ENCODE peak calls at places on chromosomes 4 and X, in nine cellular contexts. C is psoas muscle; L is ovary; K is spleen; E is CD8-positive, alpha-beta memory T cell; G is neural progenitor cell; S is aorta; U is NT2/D1; V is breast epithelium. A is an unnamed sample.
A peak's percentile ranks its signal among the peaks of the same experiment; 100 is the strongest.

GRCh38 chr4:82500830-82501229 is 61.0 kb downstream of the TMEM150C start:
- DNase-seq in C (no peak), L (no peak), K (no peak), E (no peak), G (peak; percentile 26), S (no peak), U (peak; percentile 16), V (no peak), A (no peak)

GRCh38 chr4:102315532-102315931 is 29.8 kb downstream of the SLC39A8 start:
- DNase-seq in C (no peak), L (no peak), K (no peak), E (no peak), G (no peak), S (no peak), U (no peak), V (no peak), A (no peak)

GRCh38 chr4:8147231-8147970 is 11.2 kb downstream of the ABLIM2 start:
- DNase-seq in C (no peak), L (no peak), K (peak; percentile 76), E (no peak), G (no peak), S (no peak), U (no peak), V (no peak), A (no peak)

GRCh38 chr4:89836897-89837384 is at the start of gene SNCA:
- DNase-seq in C (peak; percentile 60), L (peak; percentile 80), K (peak; percentile 82), E (no peak), G (peak; percentile 88), S (peak; percentile 73), U (peak; percentile 38), V (peak; percentile 28), A (peak; percentile 57)

GRCh38 chrX:139563251-139563650 is 32.7 kb downstream of the F9 start:
- DNase-seq in C (no peak), L (no peak), K (no peak), E (no peak), G (no peak), S (no peak), U (no peak), V (no peak), A (no peak)

GRCh38 chr4:7458477-7458876 is 23.7 kb upstream of the PSAPL1 start:
- DNase-seq in C (no peak), L (no peak), K (no peak), E (no peak), G (no peak), S (no peak), U (no peak), V (no peak), A (no peak)

GRCh38 chrX:116198810-116199209 is 28.3 kb downstream of the AGTR2 start:
- DNase-seq in C (no peak), L (no peak), K (no peak), E (no peak), G (peak; percentile 5), S (no peak), U (no peak), V (no peak), A (no peak)

GRCh38 chrX:319579-320125 is 1.1 kb upstream of the GTPBP6 start:
- DNase-seq in C (peak; percentile 69), L (peak; percentile 55), K (peak; percentile 93), E (peak; percentile 57), G (peak; percentile 35), S (peak; percentile 70), U (no peak), V (no peak), A (peak; percentile 24)

GRCh38 chr4:67103001-67103737 is 442.1 kb downstream of the CENPC start:
- DNase-seq in C (no peak), L (no peak), K (no peak), E (no peak), G (peak; percentile 5), S (no peak), U (no peak), V (no peak), A (no peak)

GRCh38 chrX:73916931-73917657 is 354.1 kb downstream of the CHIC1 start:
- DNase-seq in C (no peak), L (no peak), K (no peak), E (no peak), G (peak; percentile 62), S (no peak), U (peak; percentile 67), V (no peak), A (no peak)

GRCh38 chrX:12685541-12685940 is 105.7 kb upstream of the PRPS2 start:
- DNase-seq in C (no peak), L (no peak), K (no peak), E (no peak), G (no peak), S (no peak), U (no peak), V (no peak), A (no peak)

GRCh38 chr4:88353324-88353723 is 25.3 kb upstream of the HERC6 start:
- DNase-seq in C (no peak), L (no peak), K (no peak), E (no peak), G (no peak), S (no peak), U (no peak), V (no peak), A (no peak)

GRCh38 chrX:46168254-46168653 is 377.0 kb downstream of the ZNF674 start:
- DNase-seq in C (no peak), L (no peak), K (no peak), E (no peak), G (no peak), S (peak; percentile 55), U (no peak), V (no peak), A (no peak)

GRCh38 chr4:99074816-99075215 is 13.8 kb downstream of the ADH5 start:
- DNase-seq in C (no peak), L (no peak), K (no peak), E (no peak), G (no peak), S (no peak), U (no peak), V (no peak), A (no peak)
- H3K36me3 ChIP-seq in C (peaks cover 100% of the 10 kb centered on the region), L (no peaks in the 10 kb centered on the region), K (peaks cover 56% of the 10 kb centered on the region), E (peaks cover 45% of the 10 kb centered on the region), G (peaks cover 57% of the 10 kb centered on the region), S (peaks cover 7% of the 10 kb centered on the region), U (peaks cover 76% of the 10 kb centered on the region), V (no peaks in the 10 kb centered on the region), A (peaks cover 97% of the 10 kb centered on the region)

GRCh38 chrX:65516756-65517155 is 17.8 kb downstream of the LAS1L start:
- DNase-seq in C (no peak), L (no peak), K (no peak), E (no peak), G (no peak), S (no peak), U (no peak), V (no peak), A (no peak)
- H3K36me3 ChIP-seq in C (peaks cover 31% of the 10 kb centered on the region), L (no peaks in the 10 kb centered on the region), K (peaks cover 38% of the 10 kb centered on the region), E (peaks cover 16% of the 10 kb centered on the region), G (no peaks in the 10 kb centered on the region), S (no peaks in the 10 kb centered on the region), U (peaks cover 93% of the 10 kb centered on the region), V (no peaks in the 10 kb centered on the region), A (peaks cover 30% of the 10 kb centered on the region)

GRCh38 chr4:6107886-6108285 is 89.7 kb upstream of the C4orf50 start:
- DNase-seq in C (no peak), L (no peak), K (no peak), E (no peak), G (no peak), S (no peak), U (no peak), V (no peak), A (no peak)
- H3K36me3 ChIP-seq in C (no peaks in the 10 kb centered on the region), L (no peaks in the 10 kb centered on the region), K (no peaks in the 10 kb centered on the region), E (no peaks in the 10 kb centered on the region), G (no peaks in the 10 kb centered on the region), S (no peaks in the 10 kb centered on the region), U (no peaks in the 10 kb centered on the region), V (no peaks in the 10 kb centered on the region), A (no peaks in the 10 kb centered on the region)

DNA sequence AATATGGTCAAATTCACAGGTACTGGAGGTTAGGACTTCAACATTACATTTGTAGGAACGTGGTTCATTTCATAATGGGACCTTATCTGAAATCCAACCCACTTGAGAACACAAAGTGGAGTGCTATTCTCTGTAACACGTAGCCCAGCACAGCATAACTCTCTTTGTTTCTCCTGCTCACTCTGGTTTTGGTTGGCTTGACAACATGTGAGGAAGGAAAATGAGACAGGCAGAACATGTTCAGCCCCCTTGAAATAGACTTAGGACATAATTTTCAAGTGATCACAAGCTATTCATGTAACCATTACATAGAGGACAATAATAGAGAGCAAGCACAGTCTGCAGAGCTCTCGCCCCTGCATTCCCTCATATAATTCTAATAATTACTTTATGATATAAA is 115.1 kb upstream of the SMIM10 start:
- DNase-seq in C (no peak), L (no peak), K (no peak), E (no peak), G (no peak), S (no peak), U (no peak), V (no peak), A (no peak)
- H3K36me3 ChIP-seq in C (no peaks in the 10 kb centered on the region), L (no peaks in the 10 kb centered on the region), K (no peaks in the 10 kb centered on the region), E (no peaks in the 10 kb centered on the region), G (no peaks in the 10 kb centered on the region), S (no peaks in the 10 kb centered on the region), U (no peaks in the 10 kb centered on the region), V (no peaks in the 10 kb centered on the region), A (no peaks in the 10 kb centered on the region)

GRCh38 chrX:54926978-54927377 is 6.4 kb downstream of the TRO start:
- DNase-seq in C (no peak), L (no peak), K (no peak), E (no peak), G (no peak), S (no peak), U (no peak), V (no peak), A (no peak)

GRCh38 chrX:54931107-54931506 is 10.5 kb downstream of the TRO start:
- DNase-seq in C (no peak), L (no peak), K (no peak), E (no peak), G (no peak), S (no peak), U (no peak), V (no peak), A (no peak)

GRCh38 chrX:54928876-54929275 is 8.3 kb downstream of the TRO start:
- DNase-seq in C (no peak), L (no peak), K (no peak), E (no peak), G (no peak), S (no peak), U (no peak), V (no peak), A (no peak)

GRCh38 chrX:54933150-54933826 is 12.7 kb downstream of the TRO start:
- DNase-seq in C (no peak), L (no peak), K (no peak), E (no peak), G (no peak), S (no peak), U (no peak), V (no peak), A (no peak)

DNA sequence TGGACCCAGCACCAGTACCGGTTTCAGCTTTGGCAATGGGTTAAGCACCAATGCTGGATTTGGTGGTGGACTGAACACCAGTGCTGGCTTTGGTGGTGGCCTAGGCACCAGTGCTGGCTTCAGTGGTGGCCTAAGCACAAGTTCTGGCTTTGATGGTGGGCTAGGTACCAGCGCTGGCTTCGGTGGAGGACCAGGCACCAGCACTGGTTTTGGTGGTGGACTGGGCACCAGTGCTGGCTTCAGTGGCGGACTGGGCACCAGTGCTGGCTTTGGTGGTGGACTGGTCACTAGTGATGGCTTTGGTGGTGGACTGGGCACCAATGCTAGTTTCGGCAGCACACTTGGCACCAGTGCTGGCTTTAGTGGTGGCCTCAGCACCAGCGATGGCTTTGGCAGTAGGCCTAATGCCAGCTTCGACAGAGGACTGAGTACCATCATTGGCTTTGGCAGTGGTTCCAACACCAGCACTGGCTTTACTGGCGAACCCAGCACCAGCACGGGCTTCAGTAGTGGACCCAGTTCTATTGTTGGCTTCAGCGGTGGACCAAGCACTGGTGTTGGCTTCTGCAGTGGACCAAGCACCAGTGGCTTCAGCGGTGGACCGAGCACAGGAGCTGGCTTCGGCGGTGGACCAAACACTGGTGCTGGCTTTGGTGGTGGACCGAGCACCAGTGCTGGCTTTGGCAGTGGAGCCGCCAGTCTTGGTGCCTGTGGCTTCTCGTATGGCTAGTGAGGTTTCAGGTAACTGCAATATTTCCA is 9.8 kb downstream of the TRO start:
- DNase-seq in C (no peak), L (no peak), K (no peak), E (no peak), G (no peak), S (no peak), U (no peak), V (no peak), A (no peak)
- H3K36me3 ChIP-seq in C (peaks cover 27% of the 10 kb centered on the region), L (no peaks in the 10 kb centered on the region), K (no peaks in the 10 kb centered on the region), E (no peaks in the 10 kb centered on the region), G (no peaks in the 10 kb centered on the region), S (no peaks in the 10 kb centered on the region), U (peaks cover 77% of the 10 kb centered on the region), V (no peaks in the 10 kb centered on the region), A (peaks cover 3% of the 10 kb centered on the region)

A was measured in heart left ventricle.